ENCODE peak calls at places on chromosome 1, in eight cellular contexts. K, F, M, S, U, W, G and O are unnamed samples.

GRCh38 chr1:100414693-100415092 is 62.4 kb downstream of the CDC14A start:
- DNase-seq in K (no peak), F (no peak), M (no peak), S (no peak), U (no peak), W (no peak), G (no peak), O (no peak)

GRCh38 chr1:164617607-164618564 is 58.9 kb downstream of the PBX1 start:
- DNase-seq in K (no peak), F (no peak), M (peak; percentile 43), S (peak; percentile 50), U (no peak), W (no peak), G (no peak), O (no peak)

GRCh38 chr1:236112332-236112627 is 30.1 kb upstream of the GPR137B start:
- DNase-seq in K (no peak), F (no peak), M (no peak), S (no peak), U (no peak), W (no peak), G (no peak), O (no peak)

GRCh38 chr1:203274603-203275381 is 30.5 kb upstream of the BTG2 start:
- DNase-seq in K (peak; percentile 72), F (no peak), M (no peak), S (no peak), U (no peak), W (no peak), G (no peak), O (peak; percentile 28)

GRCh38 chr1:109615879-109616278 is 3.5 kb downstream of the GNAT2 start:
- DNase-seq in K (no peak), F (no peak), M (peak; percentile 49), S (no peak), U (no peak), W (no peak), G (no peak), O (peak; percentile 26)

GRCh38 chr1:220451541-220451940 is 76.4 kb upstream of the MARK1 start:
- DNase-seq in K (no peak), F (no peak), M (no peak), S (no peak), U (no peak), W (no peak), G (no peak), O (peak; percentile 46)

GRCh38 chr1:14443164-14443787 is 155.2 kb upstream of the KAZN start:
- DNase-seq in K (no peak), F (no peak), M (no peak), S (no peak), U (no peak), W (no peak), G (no peak), O (peak; percentile 28)

GRCh38 chr1:26094677-26095383 is 16.8 kb upstream of the PDIK1L start:
- DNase-seq in K (peak; percentile 36), F (no peak), M (peak; percentile 48), S (no peak), U (no peak), W (no peak), G (peak; percentile 57), O (peak; percentile 54)

GRCh38 chr1:8174807-8175206 is 143.1 kb upstream of the SLC45A1 start:
- DNase-seq in K (no peak), F (no peak), M (no peak), S (peak; percentile 44), U (no peak), W (no peak), G (no peak), O (peak; percentile 13)

GRCh38 chr1:61330571-61330970 is 248.2 kb downstream of the NFIA start:
- DNase-seq in K (no peak), F (no peak), M (no peak), S (no peak), U (no peak), W (no peak), G (no peak), O (no peak)

GRCh38 chr1:117541585-117541984 is 64.3 kb upstream of the TENT5C start:
- DNase-seq in K (no peak), F (no peak), M (no peak), S (no peak), U (no peak), W (no peak), G (no peak), O (no peak)

GRCh38 chr1:53524428-53525400 is 65.5 kb downstream of the DMRTB1 start:
- DNase-seq in K (peak; percentile 80), F (no peak), M (no peak), S (no peak), U (no peak), W (no peak), G (peak; percentile 64), O (no peak)

GRCh38 chr1:54287176-54287650 is 87.2 kb downstream of the MRPL37 start:
- DNase-seq in K (peak; percentile 86), F (peak; percentile 12), M (peak; percentile 74), S (peak; percentile 72), U (no peak), W (no peak), G (peak; percentile 65), O (peak; percentile 80)

GRCh38 chr1:172671591-172671990 is 12.7 kb downstream of the FASLG start:
- DNase-seq in K (no peak), F (no peak), M (peak; percentile 49), S (no peak), U (no peak), W (no peak), G (no peak), O (peak; percentile 45)

GRCh38 chr1:150748859-150749719 is 16.5 kb downstream of the CTSS start:
- DNase-seq in K (no peak), F (no peak), M (no peak), S (no peak), U (no peak), W (no peak), G (no peak), O (no peak)

GRCh38 chr1:87084247-87084836 is 169.9 kb downstream of the HS2ST1 start:
- DNase-seq in K (no peak), F (no peak), M (peak; percentile 73), S (no peak), U (no peak), W (no peak), G (no peak), O (peak; percentile 59)

GRCh38 chr1:54928327-54928726 is 41.3 kb upstream of the DHCR24 start:
- DNase-seq in K (no peak), F (no peak), M (no peak), S (no peak), U (no peak), W (no peak), G (no peak), O (no peak)

GRCh38 chr1:5226390-5226704 is 571.9 kb downstream of the AJAP1 start:
- DNase-seq in K (no peak), F (no peak), M (no peak), S (no peak), U (no peak), W (no peak), G (no peak), O (no peak)

GRCh38 chr1:3745590-3746381 is 6.5 kb upstream of the CCDC27 start:
- DNase-seq in K (peak; percentile 35), F (no peak), M (no peak), S (no peak), U (no peak), W (no peak), G (no peak), O (no peak)

GRCh38 chr1:244214009-244214967 is 163.2 kb downstream of the ZBTB18 start:
- DNase-seq in K (no peak), F (no peak), M (peak; percentile 93), S (no peak), U (peak; percentile 97), W (no peak), G (peak; percentile 20), O (peak; percentile 94)

GRCh38 chr1:30229557-30229956 is 493.8 kb downstream of the MATN1 start:
- DNase-seq in K (no peak), F (no peak), M (no peak), S (no peak), U (no peak), W (no peak), G (no peak), O (no peak)
- TF ChIP-seq CTCF in K (no peak), F (no peak), M (no peak), S (no peak), U (no peak), W (no peak), G (no peak), O (no peak)

GRCh38 chr1:108141604-108142003 is 58.5 kb downstream of the SLC25A24 start:
- DNase-seq in K (no peak), F (no peak), M (peak; percentile 49), S (no peak), U (no peak), W (no peak), G (no peak), O (peak; percentile 47)
- TF ChIP-seq CTCF in K (no peak), F (no peak), M (no peak), S (no peak), U (no peak), W (no peak), G (no peak), O (no peak)

DNA sequence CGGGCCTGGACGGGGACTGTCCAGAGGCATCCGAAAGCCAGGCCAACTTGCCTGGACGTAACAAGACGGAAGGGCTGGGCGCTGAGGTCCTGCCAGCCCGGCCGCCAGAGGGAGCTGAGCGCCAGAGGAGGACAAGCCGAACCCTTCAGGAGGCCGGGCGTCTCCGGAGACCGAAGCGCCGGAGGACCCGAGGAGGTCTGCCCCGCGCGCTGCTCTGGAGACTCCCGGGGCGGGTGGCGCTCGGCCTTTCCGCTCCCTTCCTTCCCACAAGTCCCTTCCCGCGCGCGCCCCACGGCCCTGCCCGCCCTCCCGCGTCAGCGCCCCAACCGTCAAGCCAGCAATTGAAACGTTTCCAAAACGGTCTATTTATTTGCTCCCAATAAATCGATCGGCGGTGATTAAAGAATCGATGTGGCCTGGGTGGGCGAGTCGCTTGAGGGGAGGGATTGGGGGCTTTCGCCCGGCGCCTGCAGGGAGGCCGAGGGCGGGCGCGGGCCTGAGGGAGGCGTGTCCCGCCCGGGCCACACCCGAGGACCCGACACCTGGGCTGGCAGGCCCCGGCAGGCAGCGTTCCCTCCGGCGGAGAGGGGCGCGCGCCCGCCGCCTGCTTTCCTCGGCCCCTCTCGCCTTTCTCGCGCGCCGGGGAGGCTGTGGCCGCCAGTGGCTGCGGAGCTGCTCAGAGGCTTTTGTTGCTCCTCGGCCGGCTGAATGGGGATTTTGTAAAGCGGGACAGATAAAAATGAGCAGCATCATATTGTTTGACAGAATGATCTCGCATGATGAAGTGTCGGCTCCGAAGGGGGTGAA is 5.2 kb upstream of the FOXD3 start:
- DNase-seq in K (no peak), F (no peak), M (peak; percentile 66), S (peak; percentile 70), U (peak; percentile 18), W (peak; percentile 57), G (peak; percentile 32), O (peak; percentile 59)
- TF ChIP-seq CTCF in K (no peak), F (no peak), M (peak; percentile 42), S (peak; percentile 23), U (peak; percentile 46), W (peak; percentile 65), G (peak; percentile 58), O (peak; percentile 45)

DNA sequence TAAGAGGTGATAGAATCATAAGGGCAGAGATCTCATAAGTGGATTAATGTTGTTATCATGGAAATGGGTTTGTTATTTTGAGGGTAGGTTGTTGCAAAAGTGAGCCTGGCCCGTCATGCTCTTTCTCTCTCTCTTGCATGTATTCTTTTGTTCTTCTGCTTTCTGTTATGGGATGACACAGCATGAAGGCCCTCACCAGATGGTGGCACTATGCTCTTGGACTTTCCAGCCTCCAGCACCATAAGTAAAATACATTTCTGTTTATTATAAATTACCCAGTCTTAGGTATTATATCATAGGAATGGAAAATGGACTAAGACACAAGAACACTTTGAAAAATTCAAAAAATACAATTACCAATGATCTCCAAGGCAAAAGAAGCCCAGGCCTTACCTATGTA is 676.1 kb downstream of the PTPRU start:
- DNase-seq in K (no peak), F (no peak), M (peak; percentile 45), S (no peak), U (peak; percentile 5), W (no peak), G (no peak), O (peak; percentile 38)
- TF ChIP-seq CTCF in K (no peak), F (no peak), M (peak; percentile 36), S (peak; percentile 6), U (peak; percentile 64), W (peak; percentile 9), G (peak; percentile 31), O (peak; percentile 36)